ENCODE peak calls at places on chromosomes 5 and 9, in nine cellular contexts. D, K, J, T, O, B, V, Q and L are unnamed samples.

GRCh38 chr5:78552729-78553341 is 95.7 kb downstream of the LHFPL2 start:
- DNase-seq in D (no peak), K (no peak), J (no peak), T (peak; percentile 41), O (no peak), B (peak; percentile 63), V (no peak), Q (no peak), L (no peak)

GRCh38 chr9:35606138-35606504 is 1.1 kb downstream of the TESK1 start:
- DNase-seq in D (peak; percentile 39), K (no peak), J (no peak), T (no peak), O (no peak), B (no peak), V (no peak), Q (no peak), L (no peak)

GRCh38 chr5:88732181-88732633 is 150.8 kb downstream of the MEF2C start:
- DNase-seq in D (no peak), K (no peak), J (no peak), T (peak; percentile 90), O (no peak), B (no peak), V (peak; percentile 24), Q (no peak), L (no peak)

GRCh38 chr9:122055668-122056067 is 37.4 kb downstream of the TTLL11 start:
- DNase-seq in D (no peak), K (no peak), J (no peak), T (no peak), O (no peak), B (no peak), V (no peak), Q (no peak), L (no peak)

GRCh38 chr9:79193506-79194223 is 378.1 kb upstream of the TLE4 start:
- DNase-seq in D (no peak), K (no peak), J (no peak), T (no peak), O (no peak), B (no peak), V (no peak), Q (no peak), L (no peak)

GRCh38 chr5:134423376-134423775 is 11.7 kb upstream of the CDKN2AIPNL start:
- DNase-seq in D (no peak), K (no peak), J (no peak), T (no peak), O (no peak), B (no peak), V (no peak), Q (no peak), L (no peak)

GRCh38 chr5:150587830-150588494 is 52.5 kb upstream of the SYNPO start:
- DNase-seq in D (no peak), K (peak; percentile 48), J (no peak), T (no peak), O (no peak), B (peak; percentile 59), V (no peak), Q (no peak), L (no peak)

GRCh38 chr5:177537389-177538361 is 16.7 kb downstream of the FAM193B start:
- DNase-seq in D (no peak), K (no peak), J (no peak), T (peak; percentile 72), O (no peak), B (peak; percentile 68), V (no peak), Q (no peak), L (no peak)

GRCh38 chr5:160477266-160477970 is 55.8 kb downstream of the PTTG1 start:
- DNase-seq in D (no peak), K (no peak), J (no peak), T (no peak), O (no peak), B (no peak), V (no peak), Q (no peak), L (no peak)

GRCh38 chr9:77912895-77913693 is 118.5 kb downstream of the GNAQ start:
- DNase-seq in D (no peak), K (no peak), J (no peak), T (no peak), O (no peak), B (peak; percentile 42), V (no peak), Q (no peak), L (no peak)

GRCh38 chr9:127452481-127453092 is 1.3 kb downstream of the LRSAM1 start:
- DNase-seq in D (no peak), K (peak; percentile 73), J (no peak), T (peak; percentile 78), O (no peak), B (no peak), V (no peak), Q (no peak), L (no peak)

GRCh38 chr5:176899946-176900782 is 1.0 kb upstream of the HK3 start:
- DNase-seq in D (peak; percentile 24), K (no peak), J (no peak), T (no peak), O (no peak), B (no peak), V (no peak), Q (no peak), L (no peak)

GRCh38 chr9:91158946-91159345 is 202.8 kb downstream of the AUH start:
- DNase-seq in D (no peak), K (no peak), J (no peak), T (no peak), O (no peak), B (no peak), V (no peak), Q (no peak), L (no peak)

GRCh38 chr5:143679777-143680176 is 132.2 kb upstream of the HMHB1 start:
- DNase-seq in D (no peak), K (no peak), J (no peak), T (no peak), O (no peak), B (peak; percentile 19), V (no peak), Q (no peak), L (no peak)

GRCh38 chr9:87592554-87593394 is 95.1 kb downstream of the DAPK1 start:
- DNase-seq in D (no peak), K (peak; percentile 78), J (no peak), T (peak; percentile 81), O (no peak), B (no peak), V (no peak), Q (no peak), L (no peak)

GRCh38 chr9:14303526-14303925 is 10.4 kb downstream of the NFIB start:
- DNase-seq in D (no peak), K (no peak), J (no peak), T (no peak), O (no peak), B (no peak), V (no peak), Q (no peak), L (no peak)

GRCh38 chr9:14302405-14302804 is 11.5 kb downstream of the NFIB start:
- DNase-seq in D (no peak), K (no peak), J (no peak), T (no peak), O (no peak), B (no peak), V (no peak), Q (no peak), L (no peak)

GRCh38 chr9:14306188-14306587 is 7.8 kb downstream of the NFIB start:
- DNase-seq in D (no peak), K (no peak), J (no peak), T (no peak), O (no peak), B (no peak), V (no peak), Q (no peak), L (no peak)

GRCh38 chr9:14303110-14303509 is 10.8 kb downstream of the NFIB start:
- DNase-seq in D (no peak), K (no peak), J (no peak), T (no peak), O (no peak), B (peak; percentile 63), V (no peak), Q (no peak), L (no peak)

GRCh38 chr9:14304242-14304641 is 9.7 kb downstream of the NFIB start:
- DNase-seq in D (no peak), K (no peak), J (no peak), T (no peak), O (no peak), B (no peak), V (no peak), Q (no peak), L (no peak)
- TF ChIP-seq CTCF in D (no peak), K (no peak), J (no peak), T (no peak), O (no peak), B (no peak), V (no peak), Q (no peak), L (no peak)

DNA sequence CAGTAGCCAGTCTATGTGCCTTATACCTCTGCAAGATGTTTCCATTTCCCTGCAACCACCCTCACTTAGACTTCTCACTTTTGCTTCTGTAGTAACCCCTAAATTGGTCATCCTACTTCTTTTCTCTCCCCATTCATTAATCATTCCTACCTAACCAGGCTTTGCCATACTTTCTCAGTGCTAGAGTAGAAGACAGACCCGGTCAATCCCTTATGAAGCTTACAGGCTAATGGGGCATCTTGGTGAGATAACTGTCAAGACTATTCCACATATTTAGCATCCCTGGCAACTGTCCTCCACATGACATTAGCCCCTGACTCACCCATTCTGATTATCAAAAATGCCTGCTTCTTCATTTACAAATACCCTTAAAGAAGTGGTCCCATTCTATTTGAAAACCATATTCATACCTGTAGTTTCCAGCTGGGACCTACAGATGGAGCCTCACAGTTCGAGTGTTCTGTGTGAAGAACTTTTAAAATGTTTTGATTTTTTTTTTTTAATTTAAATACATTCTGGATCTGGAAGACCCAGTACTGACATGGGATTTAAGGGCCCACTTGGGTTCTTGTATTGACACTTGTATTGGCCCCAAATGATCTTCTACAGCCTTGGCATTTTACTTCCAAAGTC is 21.0 kb downstream of the F2RL2 start:
- DNase-seq in D (no peak), K (no peak), J (no peak), T (no peak), O (no peak), B (no peak), V (no peak), Q (no peak), L (no peak)
- TF ChIP-seq CTCF in D (no peak), K (no peak), J (no peak), T (no peak), O (no peak), B (peak; percentile 47), V (peak; percentile 12), Q (peak; percentile 36), L (no peak)

DNA sequence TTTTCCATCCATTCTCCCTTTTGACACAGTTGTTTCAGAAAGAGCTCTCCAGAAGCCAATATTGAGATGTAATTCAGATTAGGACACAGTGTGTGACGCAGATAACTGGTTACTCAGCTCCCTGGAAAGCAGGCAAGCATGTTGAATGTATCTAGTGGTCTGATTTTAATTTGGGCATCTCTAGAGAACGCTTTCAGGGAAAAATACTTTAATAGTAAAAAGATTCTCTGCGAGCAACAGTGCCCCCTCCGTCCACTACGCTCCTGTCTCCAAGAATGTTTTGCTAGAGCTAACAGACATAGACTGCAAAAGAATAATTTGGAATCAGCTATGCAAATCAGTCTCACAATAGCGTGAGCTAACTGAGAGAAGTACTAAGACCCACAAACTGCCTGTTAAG is 23.3 kb downstream of the CFAP90 start:
- DNase-seq in D (no peak), K (no peak), J (no peak), T (no peak), O (no peak), B (no peak), V (no peak), Q (no peak), L (no peak)
- TF ChIP-seq CTCF in D (no peak), K (no peak), J (no peak), T (no peak), O (no peak), B (no peak), V (no peak), Q (no peak), L (no peak)

GRCh38 chr5:120684213-120684612 is 220.1 kb downstream of the PRR16 start:
- DNase-seq in D (peak; percentile 8), K (no peak), J (no peak), T (no peak), O (no peak), B (peak; percentile 30), V (peak; percentile 25), Q (no peak), L (no peak)
- TF ChIP-seq CTCF in D (no peak), K (no peak), J (no peak), T (no peak), O (no peak), B (no peak), V (no peak), Q (no peak), L (no peak)